ENCODE peak calls at places on chromosomes 16 and 17, in ten cellular contexts. G, R, D, T, L, A, P, Z, V and S are unnamed samples.

GRCh38 chr16:66935319-66936011 is at the start of gene CES2:
- DNase-seq in T (no peak), R (peak), V (no peak), Z (no peak), A (no peak), P (no peak), L (peak), G (peak), D (peak), S (no peak)

GRCh38 chr16:2008631-2009301 is 855 bp downstream of the ZNF598 start:
- DNase-seq in V (no peak), D (no peak), G (peak), L (peak), Z (no peak), T (no peak), R (peak), P (peak), A (no peak), S (no peak)

GRCh38 chr17:67027031-67027628 is 17.2 kb upstream of the CACNG1 start:
- DNase-seq in A (no peak), Z (no peak), T (no peak), D (no peak), R (no peak), G (peak), L (no peak), P (no peak), V (no peak), S (no peak)

GRCh38 chr16:57842606-57843005 is 40.3 kb upstream of the KIFC3 start:
- DNase-seq in D (no peak), P (no peak), Z (no peak), L (peak), V (no peak), T (no peak), R (no peak), A (no peak), G (no peak), S (no peak)

GRCh38 chr16:29900102-29900887 is at the start of gene ASPHD1:
- DNase-seq in R (peak), L (peak), T (peak), G (peak), V (peak), A (peak), D (peak), Z (peak), P (peak), S (peak)

GRCh38 chr17:82092094-82092586 is 5.9 kb downstream of the FASN start:
- DNase-seq in L (peak), P (no peak), T (no peak), V (no peak), R (no peak), A (no peak), Z (no peak), G (no peak), D (no peak), S (no peak)

GRCh38 chr17:40796846-40797245 is 2.9 kb downstream of the KRT28 start:
- DNase-seq in L (no peak), D (no peak), A (no peak), G (no peak), R (no peak), P (no peak), V (no peak), T (no peak), Z (no peak), S (no peak)

GRCh38 chr17:82278786-82279379 is 5.4 kb upstream of the CSNK1D start:
- DNase-seq in G (no peak), Z (no peak), V (no peak), A (no peak), T (no peak), R (peak), P (no peak), L (peak), D (no peak), S (no peak)

GRCh38 chr16:56673916-56674315 is 4.3 kb downstream of the MT1H start:
- DNase-seq in P (peak), V (no peak), G (peak), Z (no peak), L (no peak), T (no peak), A (no peak), D (no peak), R (peak), S (no peak)

GRCh38 chr17:1203111-1203966 is 23.6 kb upstream of the ABR start:
- DNase-seq in V (peak), R (peak), A (no peak), T (peak), G (peak), Z (peak), L (peak), D (peak), P (peak), S (peak)

GRCh38 chr17:3213587-3213986 is 6.1 kb downstream of the OR1A1 start:
- DNase-seq in Z (no peak), G (no peak), D (no peak), T (no peak), A (no peak), L (no peak), V (no peak), R (no peak), P (no peak), S (no peak)

GRCh38 chr17:43171761-43172487 is 910 bp downstream of the NBR1 start:
- DNase-seq in Z (no peak), L (no peak), P (peak), D (peak), T (no peak), R (peak), A (no peak), G (peak), V (no peak), S (no peak)

GRCh38 chr17:40598928-40599627 is 33.8 kb upstream of the CCR7 start:
- DNase-seq in D (no peak), P (peak), A (no peak), T (peak), R (no peak), G (no peak), L (peak), Z (no peak), V (no peak), S (no peak)

GRCh38 chr17:44970136-44970737 is 2.1 kb upstream of the C1QL1 start:
- DNase-seq in V (peak), L (no peak), P (peak), T (no peak), R (no peak), D (no peak), Z (no peak), A (no peak), G (peak), S (peak)

GRCh38 chr17:82118815-82119380 is 20.9 kb upstream of the FASN start:
- DNase-seq in R (peak), V (no peak), P (no peak), L (no peak), Z (no peak), D (no peak), T (no peak), A (no peak), G (no peak), S (no peak)

GRCh38 chr17:338442-339192 is 14.0 kb downstream of the RPH3AL start:
- DNase-seq in P (no peak), V (no peak), A (no peak), G (no peak), R (peak), T (no peak), Z (no peak), D (no peak), L (peak), S (peak)

GRCh38 chr16:59201160-59201559 is 467.0 kb upstream of the GOT2 start:
- DNase-seq in R (no peak), Z (no peak), T (no peak), D (no peak), P (no peak), G (no peak), L (no peak), V (no peak), A (no peak), S (no peak)

GRCh38 chr17:28892024-28892423 is 5.5 kb downstream of the FLOT2 start:
- DNase-seq in G (no peak), P (no peak), A (no peak), D (no peak), L (no peak), R (no peak), T (no peak), Z (no peak), V (no peak), S (no peak)

GRCh38 chr16:7526736-7527135 is 194.1 kb downstream of the RBFOX1 start:
- DNase-seq in L (no peak), T (no peak), V (no peak), D (no peak), R (no peak), P (no peak), G (no peak), Z (no peak), A (no peak), S (no peak)

GRCh38 chr16:47970291-47970931 is 185.4 kb downstream of the ABCC12 start:
- DNase-seq in R (no peak), T (no peak), V (peak), A (no peak), P (no peak), G (peak), Z (no peak), D (peak), L (no peak), S (no peak)

GRCh38 chr17:60161598-60162330 is 12.0 kb downstream of the CA4 start:
- DNase-seq in L (peak), R (peak), T (no peak), A (no peak), Z (no peak), V (no peak), P (no peak), G (no peak), D (no peak), S (peak)

GRCh38 chr16:56909484-56910113 is 22.3 kb upstream of the HERPUD1 start:
- DNase-seq in R (no peak), V (no peak), Z (no peak), D (no peak), A (no peak), G (no peak), P (no peak), T (no peak), L (no peak), S (no peak)

GRCh38 chr16:21301168-21301894 is 23.2 kb upstream of the CRYM start:
- DNase-seq in D (peak), P (peak), A (no peak), R (peak), L (peak), V (peak), G (peak), Z (no peak), T (no peak), S (peak)

GRCh38 chr17:3845754-3846738 is at the start of gene NCBP3:
- DNase-seq in Z (peak), D (peak), R (peak), A (peak), V (peak), L (peak), P (peak), T (peak), G (peak), S (peak)

GRCh38 chr16:65576631-65577030 is 454.8 kb upstream of the CDH11 start:
- DNase-seq in L (no peak), D (no peak), P (no peak), Z (no peak), A (no peak), V (no peak), R (no peak), T (no peak), G (no peak), S (no peak)

GRCh38 chr16:77794586-77794985 is 6.2 kb downstream of the VAT1L start:
- DNase-seq in T (no peak), P (no peak), L (no peak), Z (no peak), V (no peak), D (peak), A (no peak), R (no peak), G (peak), S (no peak)

GRCh38 chr16:78684655-78685400 is 585.4 kb downstream of the WWOX start:
- DNase-seq in T (no peak), R (peak), Z (no peak), P (no peak), A (no peak), V (no peak), G (peak), L (no peak), D (peak), S (no peak)

GRCh38 chr17:43880420-43880991 is 26.8 kb downstream of the MPP2 start:
- DNase-seq in T (no peak), Z (no peak), P (peak), G (peak), V (peak), D (peak), R (peak), A (no peak), L (peak), S (peak)

GRCh38 chr17:43468746-43469544 is 14.8 kb upstream of the DHX8 start:
- DNase-seq in R (no peak), P (no peak), Z (no peak), A (no peak), D (peak), L (no peak), T (no peak), G (peak), V (no peak), S (no peak)

GRCh38 chr16:58039829-58040495 is 14.4 kb downstream of the MMP15 start:
- DNase-seq in P (no peak), G (no peak), D (no peak), Z (no peak), A (no peak), R (no peak), V (no peak), T (no peak), L (no peak), S (no peak)

GRCh38 chr16:56314244-56314850 is 111.0 kb downstream of the AMFR start:
- DNase-seq in Z (no peak), T (no peak), P (no peak), A (no peak), D (no peak), V (no peak), L (peak), G (no peak), R (no peak), S (no peak)

GRCh38 chr17:10192963-10193362 is 5.4 kb downstream of the GAS7 start:
- DNase-seq in R (peak), A (no peak), D (no peak), P (no peak), V (no peak), T (no peak), Z (no peak), L (no peak), G (peak), S (no peak)

GRCh38 chr17:73883175-73883574 is 238.9 kb upstream of the SDK2 start:
- DNase-seq in R (no peak), Z (no peak), A (no peak), V (no peak), P (no peak), D (no peak), T (no peak), G (no peak), L (no peak), S (no peak)

GRCh38 chr16:69619514-69619913 is 53.7 kb downstream of the NFAT5 start:
- DNase-seq in A (no peak), T (no peak), Z (no peak), V (no peak), P (no peak), R (no peak), D (no peak), G (no peak), L (no peak), S (no peak)

GRCh38 chr17:50274142-50274944 is at the start of gene TMEM92:
- DNase-seq in A (no peak), L (peak), G (peak), P (no peak), V (no peak), D (peak), Z (no peak), R (peak), T (no peak), S (peak)

GRCh38 chr17:7586673-7587419 is 3.0 kb downstream of the SOX15 start:
- DNase-seq in P (no peak), Z (no peak), V (no peak), T (no peak), G (no peak), R (no peak), L (no peak), D (no peak), A (no peak), S (no peak)

GRCh38 chr17:63697341-63698286 is 2.3 kb downstream of the LIMD2 start:
- DNase-seq in G (peak), A (no peak), L (peak), P (peak), Z (peak), R (peak), T (peak), D (peak), V (no peak), S (peak)

GRCh38 chr16:67173808-67174705 is 3.7 kb downstream of the NOL3 start:
- DNase-seq in Z (peak), D (peak), P (peak), T (peak), A (peak), V (peak), L (peak), G (peak), R (peak), S (peak)

GRCh38 chr16:10824111-10824893 is 5.7 kb upstream of the TVP23A start:
- DNase-seq in V (no peak), L (no peak), P (no peak), G (no peak), A (no peak), R (peak), Z (no peak), T (no peak), D (no peak), S (no peak)